ENCODE peak calls at places on chromosomes 2 and 18, in four cellular contexts. Z is ELF-1, E is A549, U is NCI-H1105. G is an unnamed sample.

GRCh38 chr2:33134086-33134763 is 187.5 kb downstream of the LTBP1 start:
- DNase-seq in U (peak; percentile 32), E (peak; percentile 32), Z (no peak), G (peak; percentile 18)

GRCh38 chr2:182280128-182280527 is 146.7 kb downstream of the PDE1A start:
- DNase-seq in E (no peak), U (no peak), Z (no peak), G (peak; percentile 58)

GRCh38 chr2:70523996-70524965 is 29.3 kb downstream of the TGFA start:
- DNase-seq in U (no peak), Z (peak; percentile 71), E (peak; percentile 88), G (peak; percentile 43)

GRCh38 chr2:196987298-196987653 is 60.8 kb upstream of the PGAP1 start:
- DNase-seq in U (no peak), Z (no peak), E (no peak), G (no peak)

GRCh38 chr18:31648966-31649429 is 35.4 kb downstream of the B4GALT6 start:
- DNase-seq in E (peak; percentile 21), U (no peak), Z (peak; percentile 78), G (peak; percentile 72)

GRCh38 chr2:86221066-86221684 is 21.9 kb downstream of the MRPL35 start:
- DNase-seq in E (peak; percentile 44), Z (peak; percentile 79), U (no peak), G (peak; percentile 62)

GRCh38 chr2:217714268-217714643 is 288.5 kb downstream of the TNS1 start:
- DNase-seq in U (no peak), Z (peak; percentile 62), E (no peak), G (no peak)

GRCh38 chr18:62027914-62028520 is 135.2 kb upstream of the RNF152 start:
- DNase-seq in E (no peak), Z (no peak), U (no peak), G (no peak)

GRCh38 chr2:157427922-157428303 is 16.0 kb downstream of the CYTIP start:
- DNase-seq in E (no peak), U (no peak), Z (no peak), G (no peak)

GRCh38 chr18:58175122-58175687 is 131.2 kb downstream of the NEDD4L start:
- DNase-seq in U (no peak), E (no peak), Z (peak; percentile 25), G (no peak)

GRCh38 chr2:68487773-68488355 is 20.5 kb downstream of the APLF start:
- DNase-seq in U (peak; percentile 12), E (peak; percentile 21), Z (no peak), G (no peak)

GRCh38 chr18:32301976-32302743 is 112.3 kb downstream of the MEP1B start:
- DNase-seq in U (no peak), E (peak; percentile 5), Z (no peak), G (no peak)

GRCh38 chr2:138373993-138374408 is 127.6 kb upstream of the SPOPL start:
- DNase-seq in E (peak; percentile 10), Z (no peak), U (peak; percentile 5), G (peak; percentile 62)

GRCh38 chr2:68831688-68832087 is 39.5 kb downstream of the BMP10 start:
- DNase-seq in U (no peak), Z (no peak), E (no peak), G (no peak)

GRCh38 chr2:189534854-189535253 is 45.7 kb downstream of the SLC40A1 start:
- DNase-seq in U (no peak), E (peak; percentile 33), Z (no peak), G (no peak)

GRCh38 chr2:238023608-238024007 is 37.2 kb upstream of the SCLY start:
- DNase-seq in E (no peak), Z (no peak), U (no peak), G (no peak)

GRCh38 chr2:180412224-180412623 is 405.1 kb upstream of the CWC22 start:
- DNase-seq in Z (no peak), E (no peak), U (no peak), G (peak; percentile 19)

GRCh38 chr2:164625378-164625971 is 4.2 kb upstream of the GRB14 start:
- DNase-seq in Z (no peak), E (no peak), U (no peak), G (peak; percentile 47)

GRCh38 chr2:143683977-143684376 is 554.8 kb downstream of the ARHGAP15 start:
- DNase-seq in Z (no peak), E (no peak), U (no peak), G (no peak)

G was measured in dermis microvascular lymphatic vessel endothelial cell.